ENCODE peak calls at places on chromosomes 11 and 22, in eight cellular contexts. Y, H, K, P, J, X, B and U are unnamed samples.

GRCh38 chr11:117513666-117514065 is 186.0 kb downstream of the CEP164 start:
- DNase-seq in Y (no peak), K (no peak), J (no peak), P (no peak), X (no peak), H (no peak), B (no peak), U (no peak)

GRCh38 chr11:13169709-13170108 is 107.9 kb upstream of the BMAL1 start:
- DNase-seq in X (peak), P (peak), Y (peak), H (peak), J (no peak), B (no peak), K (no peak), U (peak)

GRCh38 chr11:47412152-47412746 is 3.9 kb downstream of the SLC39A13 start:
- DNase-seq in Y (no peak), P (peak), J (peak), X (no peak), K (no peak), H (peak), B (peak), U (no peak)

GRCh38 chr22:37128555-37129281 is 19.2 kb upstream of the TMPRSS6 start:
- DNase-seq in B (no peak), P (no peak), J (no peak), K (no peak), Y (no peak), X (no peak), H (no peak), U (no peak)

GRCh38 chr11:28228196-28228595 is 120.0 kb downstream of the METTL15 start:
- DNase-seq in K (no peak), B (no peak), P (no peak), Y (no peak), J (no peak), X (peak), H (peak), U (peak)

GRCh38 chr22:40818192-40818746 is 877 bp downstream of the SLC25A17 start:
- DNase-seq in P (no peak), Y (no peak), X (no peak), B (peak), H (no peak), J (no peak), K (no peak), U (no peak)

GRCh38 chr11:16561150-16561549 is 177.3 kb upstream of the C11orf58 start:
- DNase-seq in X (peak), H (peak), K (no peak), Y (no peak), J (no peak), B (no peak), P (no peak), U (no peak)

GRCh38 chr22:41003976-41004375 is 52.8 kb downstream of the RBX1 start:
- DNase-seq in B (no peak), P (no peak), X (no peak), Y (no peak), K (no peak), J (no peak), H (no peak), U (no peak)

GRCh38 chr22:26903030-26903856 is 245.9 kb downstream of the MIAT start:
- DNase-seq in B (no peak), K (no peak), Y (no peak), H (no peak), J (no peak), X (no peak), P (no peak), U (no peak)

GRCh38 chr11:6202036-6202435 is 3.0 kb downstream of the OR52W1 start:
- DNase-seq in J (no peak), B (no peak), P (no peak), K (no peak), H (peak), X (no peak), Y (no peak), U (no peak)

GRCh38 chr22:48371391-48371790 is 1456.3 kb downstream of the BRD1 start:
- DNase-seq in Y (no peak), H (no peak), P (no peak), X (no peak), J (no peak), K (no peak), B (no peak), U (no peak)

GRCh38 chr11:121578216-121579063 is 125.7 kb upstream of the SORL1-AS1 start:
- DNase-seq in P (no peak), B (no peak), H (peak), Y (no peak), K (no peak), X (no peak), J (no peak), U (no peak)

GRCh38 chr22:29115682-29116313 is 43.0 kb downstream of the KREMEN1 start:
- DNase-seq in X (no peak), P (no peak), B (no peak), J (no peak), H (peak), Y (no peak), K (no peak), U (no peak)

GRCh38 chr11:131999084-131999483 is 628.7 kb downstream of the NTM start:
- DNase-seq in K (no peak), P (no peak), J (no peak), H (no peak), B (no peak), X (peak), Y (no peak), U (peak)

GRCh38 chr11:12749442-12749841 is 75.2 kb downstream of the TEAD1 start:
- DNase-seq in P (no peak), B (no peak), X (peak), H (no peak), K (no peak), Y (no peak), J (no peak), U (no peak)

GRCh38 chr11:57275582-57275981 is 38.5 kb upstream of the APLNR start:
- DNase-seq in K (no peak), Y (no peak), H (peak), J (no peak), X (no peak), P (no peak), B (no peak), U (no peak)

GRCh38 chr11:73350908-73351636 is 25.1 kb upstream of the RELT start:
- DNase-seq in B (peak), P (peak), X (peak), K (peak), J (no peak), Y (peak), H (peak), U (no peak)

GRCh38 chr11:34731596-34731995 is 110.7 kb downstream of the EHF start:
- DNase-seq in B (no peak), P (no peak), X (no peak), K (no peak), J (no peak), H (no peak), Y (no peak), U (no peak)